ENCODE peak calls at places on chromosomes 2 and 18, in nine cellular contexts. P, W, B, E, F, H, K, Q and I are unnamed samples.

GRCh38 chr2:113977060-113977659 is 87.3 kb downstream of the ACTR3 start:
- DNase-seq in P (no peak), W (no peak), B (no peak), E (no peak), F (no peak), H (no peak), K (no peak), Q (no peak), I (no peak)

GRCh38 chr18:67301592-67301991 is 214.9 kb downstream of the DSEL start:
- DNase-seq in P (no peak), W (no peak), B (no peak), E (no peak), F (no peak), H (no peak), K (peak), Q (no peak), I (peak)

GRCh38 chr2:157760949-157761348 is 115.2 kb downstream of the ACVR1 start:
- DNase-seq in P (no peak), W (no peak), B (no peak), E (no peak), F (no peak), H (no peak), K (no peak), Q (no peak), I (no peak)

GRCh38 chr2:163319006-163319405 is 416.8 kb downstream of the FIGN start:
- DNase-seq in P (no peak), W (no peak), B (peak), E (no peak), F (no peak), H (no peak), K (peak), Q (peak), I (peak)

GRCh38 chr2:43524180-43524965 is 71.5 kb downstream of the THADA start:
- DNase-seq in P (no peak), W (no peak), B (no peak), E (no peak), F (no peak), H (no peak), K (peak), Q (no peak), I (peak)

GRCh38 chr18:79540161-79540913 is 139.3 kb upstream of the CTDP1 start:
- DNase-seq in P (no peak), W (no peak), B (no peak), E (peak), F (no peak), H (no peak), K (no peak), Q (no peak), I (no peak)

GRCh38 chr2:65370387-65371093 is 61.9 kb downstream of the SPRED2 start:
- DNase-seq in P (no peak), W (no peak), B (no peak), E (no peak), F (no peak), H (no peak), K (no peak), Q (no peak), I (no peak)

GRCh38 chr2:96423281-96423680 is 81.9 kb downstream of the NEURL3 start:
- DNase-seq in P (no peak), W (no peak), B (no peak), E (no peak), F (no peak), H (no peak), K (peak), Q (no peak), I (peak)

GRCh38 chr2:23385351-23385747 is 370 bp downstream of the KLHL29 start:
- DNase-seq in P (peak), W (no peak), B (no peak), E (no peak), F (no peak), H (no peak), K (peak), Q (peak), I (peak)

GRCh38 chr2:168599738-168600137 is 143.7 kb downstream of the CERS6 start:
- DNase-seq in P (no peak), W (no peak), B (no peak), E (no peak), F (no peak), H (no peak), K (no peak), Q (no peak), I (no peak)

GRCh38 chr2:113910110-113910717 is 20.3 kb downstream of the ACTR3 start:
- DNase-seq in P (peak), W (peak), B (no peak), E (no peak), F (no peak), H (no peak), K (peak), Q (no peak), I (no peak)

GRCh38 chr2:110842048-110842447 is 109.7 kb downstream of the ACOXL start:
- DNase-seq in P (no peak), W (no peak), B (no peak), E (no peak), F (no peak), H (no peak), K (no peak), Q (no peak), I (no peak)

GRCh38 chr2:54862229-54862628 is 138.8 kb downstream of the EML6 start:
- DNase-seq in P (no peak), W (no peak), B (no peak), E (no peak), F (no peak), H (no peak), K (no peak), Q (no peak), I (no peak)

GRCh38 chr18:49617846-49618245 is 56.0 kb downstream of the LIPG start:
- DNase-seq in P (no peak), W (no peak), B (no peak), E (no peak), F (no peak), H (no peak), K (no peak), Q (no peak), I (no peak)

GRCh38 chr2:57726294-57726693 is 320.3 kb upstream of the VRK2 start:
- DNase-seq in P (no peak), W (no peak), B (no peak), E (no peak), F (no peak), H (no peak), K (no peak), Q (no peak), I (no peak)

GRCh38 chr18:45617284-45617683 is 2.0 kb downstream of the SLC14A2 start:
- DNase-seq in P (peak), W (no peak), B (peak), E (no peak), F (no peak), H (no peak), K (peak), Q (peak), I (peak)

GRCh38 chr2:201523506-201523905 is 72.0 kb downstream of the STRADB start:
- DNase-seq in P (no peak), W (no peak), B (no peak), E (no peak), F (no peak), H (no peak), K (peak), Q (peak), I (peak)

GRCh38 chr2:20755132-20755800 is 67.6 kb downstream of the LDAH start:
- DNase-seq in P (no peak), W (no peak), B (no peak), E (no peak), F (no peak), H (no peak), K (peak), Q (no peak), I (peak)